ENCODE peak calls at places on chromosomes 4 and X, in nine cellular contexts. I is Karpas-422; R is aorta; W is kidney; D is CD8-positive, alpha-beta memory T cell; O is lung; U is fibroblast of lung; X is left lung; B is testis. Z is an unnamed sample.
A peak's percentile ranks its signal among the peaks of the same experiment; 100 is the strongest.

GRCh38 chrX:40380649-40381488 is 199.9 kb upstream of the ATP6AP2 start:
- DNase-seq in I (no peak), O (no peak), U (no peak), B (peak; percentile 16), D (no peak), W (no peak), X (no peak), R (no peak), Z (no peak)

GRCh38 chrX:134880866-134881265 is 109.9 kb upstream of the SMIM10 start:
- DNase-seq in I (no peak), R (no peak), O (no peak), X (no peak), U (peak; percentile 55), D (no peak), B (peak; percentile 15), W (no peak), Z (no peak)

GRCh38 chr4:108988514-108989195 is 225.8 kb upstream of the ETNPPL start:
- DNase-seq in B (no peak), I (no peak), X (no peak), O (no peak), W (no peak), R (no peak), U (peak; percentile 25), D (no peak), Z (no peak)

GRCh38 chrX:45322382-45322781 is 121.7 kb upstream of the DIPK2B start:
- DNase-seq in I (peak; percentile 65), B (peak; percentile 38), U (peak; percentile 75), R (peak; percentile 43), D (no peak), X (no peak), O (peak; percentile 34), W (no peak), Z (peak; percentile 35)

GRCh38 chr4:153522800-153523089 is 56.6 kb downstream of the TMEM131L start:
- DNase-seq in D (peak; percentile 29), X (no peak), W (no peak), I (no peak), O (no peak), B (no peak), U (no peak), R (no peak), Z (no peak)

GRCh38 chr4:15479089-15479912 is 9.6 kb downstream of the CC2D2A start:
- DNase-seq in I (peak; percentile 74), D (no peak), R (peak; percentile 64), U (peak; percentile 81), B (peak; percentile 68), W (peak; percentile 68), X (peak; percentile 42), O (peak; percentile 55), Z (peak; percentile 82)

GRCh38 chr4:81314196-81314896 is 99.3 kb upstream of the PRKG2 start:
- DNase-seq in I (no peak), D (no peak), X (peak; percentile 36), R (no peak), U (no peak), B (no peak), W (peak; percentile 83), O (peak; percentile 63), Z (peak; percentile 82)

GRCh38 chr4:74327751-74328150 is 19.5 kb downstream of the EPGN start:
- DNase-seq in X (no peak), W (no peak), O (no peak), D (no peak), U (peak; percentile 38), R (no peak), B (no peak), I (no peak), Z (no peak)

GRCh38 chr4:8703401-8703696 is 110.8 kb downstream of the CPZ start:
- DNase-seq in O (no peak), W (no peak), D (no peak), R (no peak), B (no peak), U (no peak), I (no peak), X (no peak), Z (no peak)

GRCh38 chr4:153514001-153514526 is 47.9 kb downstream of the TMEM131L start:
- DNase-seq in U (peak; percentile 96), I (no peak), O (no peak), R (no peak), W (no peak), B (no peak), X (no peak), D (no peak), Z (no peak)

GRCh38 chr4:24849662-24850280 is 54.4 kb downstream of the SOD3 start:
- DNase-seq in W (no peak), X (no peak), I (no peak), O (no peak), R (no peak), D (no peak), B (no peak), U (no peak), Z (no peak)

GRCh38 chr4:152014280-152014679 is 253.5 kb upstream of the GATB start:
- DNase-seq in R (no peak), D (peak; percentile 37), W (no peak), B (no peak), O (no peak), U (no peak), I (peak; percentile 53), X (no peak), Z (no peak)

DNA sequence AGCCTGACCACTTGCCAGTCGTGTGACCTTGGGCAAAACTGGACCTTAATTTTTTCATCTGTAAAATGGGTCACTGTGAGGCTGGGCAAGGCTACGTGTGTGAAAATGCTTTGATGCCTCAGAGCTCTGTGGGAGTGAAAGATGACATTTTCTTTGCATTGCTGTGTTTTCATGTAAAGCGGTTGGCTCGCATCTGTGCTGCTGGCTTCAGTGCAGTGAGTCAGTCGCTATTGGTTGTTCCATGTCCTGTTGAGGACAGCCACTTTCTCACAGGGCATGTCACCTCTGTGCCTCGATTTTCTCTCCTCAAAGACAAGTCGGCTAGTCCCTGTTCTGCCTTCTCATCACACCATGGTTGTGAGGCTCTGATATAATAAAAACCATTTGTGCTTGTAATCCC is 4.4 kb downstream of the MTMR1 start:
- DNase-seq in W (no peak), R (no peak), D (no peak), U (no peak), X (no peak), I (no peak), B (no peak), O (no peak), Z (no peak)
- H3K4me1 ChIP-seq in W (no peaks in the 10 kb centered on the region), R (no peaks in the 10 kb centered on the region), D (peaks cover 35% of the 10 kb centered on the region), U (peaks cover 3% of the 10 kb centered on the region), X (peaks cover 19% of the 10 kb centered on the region), I (peaks cover 49% of the 10 kb centered on the region), B (no peaks in the 10 kb centered on the region), O (no peaks in the 10 kb centered on the region), Z (peaks cover 5% of the 10 kb centered on the region)

DNA sequence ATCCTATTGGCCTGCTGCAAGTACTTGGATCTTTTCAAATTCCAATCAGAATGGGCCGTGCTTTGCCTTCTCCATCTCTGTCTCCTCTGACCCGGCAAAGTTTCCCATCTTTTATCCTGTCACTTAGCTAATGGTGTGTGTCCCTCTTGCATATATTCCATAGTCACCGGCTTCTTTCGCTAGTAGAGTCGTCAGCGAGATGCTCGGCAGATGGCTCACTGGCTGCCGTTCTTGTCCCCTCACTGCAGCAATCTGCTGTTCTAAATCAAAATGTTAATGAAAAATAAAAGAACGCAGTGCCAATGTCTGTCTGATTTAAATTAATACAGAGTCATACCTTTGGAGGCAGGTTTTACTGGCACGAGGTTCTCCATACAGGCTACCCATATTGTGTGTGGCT is 22.1 kb downstream of the GRIA3 start:
- DNase-seq in B (no peak), R (no peak), I (no peak), O (no peak), D (no peak), X (no peak), U (no peak), W (no peak), Z (no peak)
- H3K9me3 ChIP-seq in B (no peaks in the 10 kb centered on the region), R (no peaks in the 10 kb centered on the region), I (no peaks in the 10 kb centered on the region), O (no peaks in the 10 kb centered on the region), D (no peaks in the 10 kb centered on the region), X (no peaks in the 10 kb centered on the region), U (no peaks in the 10 kb centered on the region), W (no peaks in the 10 kb centered on the region), Z (no peaks in the 10 kb centered on the region)

DNA sequence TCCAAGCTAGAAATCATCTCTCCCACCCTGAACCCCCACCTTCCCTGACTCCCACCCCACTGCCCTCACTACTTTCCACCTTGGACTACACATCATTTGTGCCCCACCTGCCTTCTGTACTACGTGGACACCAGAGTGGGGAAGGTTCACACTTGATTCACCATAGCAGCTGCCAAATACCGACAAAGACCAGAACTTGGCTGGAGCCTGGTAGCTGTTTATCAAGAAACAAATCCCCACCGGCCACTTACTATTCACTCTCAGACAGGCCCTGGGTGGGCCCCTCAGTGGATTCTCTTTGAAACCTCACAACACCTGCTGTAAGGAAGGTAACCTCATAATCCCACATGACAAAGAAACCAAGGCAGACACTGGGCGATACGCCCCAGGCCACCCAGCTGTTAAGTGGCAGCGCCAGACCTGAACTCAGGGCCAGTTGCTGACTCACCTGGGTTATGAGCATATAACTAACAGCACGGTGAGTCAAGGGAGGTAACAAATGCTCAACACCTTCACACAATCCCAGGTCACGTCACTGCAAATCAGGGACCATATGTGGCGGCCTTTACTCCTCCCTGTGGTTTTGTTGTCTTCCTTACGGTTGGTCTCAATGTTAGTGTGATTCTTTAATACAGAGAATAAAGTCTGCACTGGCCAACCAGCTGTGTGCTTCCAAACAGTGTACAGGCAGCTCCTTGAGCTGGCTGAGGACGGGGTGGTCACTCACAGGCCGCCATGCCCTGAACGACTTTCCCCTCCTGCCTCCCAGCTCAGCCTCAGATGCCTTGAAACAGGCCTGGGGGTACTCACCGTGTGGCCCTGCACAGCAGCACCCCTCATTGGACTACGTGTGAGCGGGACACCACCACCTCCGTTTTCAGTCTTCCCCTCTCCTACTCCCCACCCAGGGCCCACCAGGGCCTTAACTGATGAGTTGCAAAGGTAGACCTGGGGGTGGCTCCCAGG is 7.5 kb downstream of the WDR1 start:
- DNase-seq in B (no peak), O (no peak), R (no peak), I (no peak), D (peak; percentile 44), U (peak; percentile 68), X (no peak), W (peak; percentile 55), Z (no peak)
- H3K4me3 ChIP-seq in B (no peak overlapping the region), O (no peak overlapping the region), R (no peak overlapping the region), I (no peak overlapping the region), D (peak overlapping the region; percentile 11), U (no peak overlapping the region), X (no peak overlapping the region), W (no peak overlapping the region), Z (no peak overlapping the region)

GRCh38 chrX:2707334-2707760 is 16.3 kb downstream of the CD99 start:
- DNase-seq in I (peak; percentile 81), W (peak; percentile 82), O (peak; percentile 55), B (peak; percentile 65), X (peak; percentile 61), D (peak; percentile 37), R (peak; percentile 79), U (peak; percentile 81), Z (peak; percentile 45)

GRCh38 chrX:2703991-2704369 is 12.9 kb downstream of the CD99 start:
- DNase-seq in O (no peak), R (no peak), B (peak; percentile 74), D (no peak), U (peak; percentile 77), W (no peak), I (peak; percentile 16), X (no peak), Z (no peak)

GRCh38 chrX:2708016-2708415 is 16.9 kb downstream of the CD99 start:
- DNase-seq in B (no peak), X (no peak), R (no peak), W (no peak), D (no peak), U (no peak), O (no peak), I (peak; percentile 48), Z (no peak)

GRCh38 chrX:2705461-2705860 is 14.4 kb downstream of the CD99 start:
- DNase-seq in O (no peak), W (no peak), U (no peak), X (no peak), R (no peak), I (no peak), D (no peak), B (no peak), Z (no peak)

GRCh38 chrX:2705036-2705435 is 13.9 kb downstream of the CD99 start:
- DNase-seq in U (peak; percentile 54), X (no peak), W (peak; percentile 21), B (peak; percentile 61), R (no peak), D (no peak), O (no peak), I (peak; percentile 27), Z (no peak)
- H3K4me1 ChIP-seq in U (peaks cover 37% of the 10 kb centered on the region), X (peaks cover 96% of the 10 kb centered on the region), W (peaks cover 11% of the 10 kb centered on the region), B (peaks cover 82% of the 10 kb centered on the region), R (no peaks in the 10 kb centered on the region), D (peaks cover 88% of the 10 kb centered on the region), O (peaks cover 61% of the 10 kb centered on the region), I (peaks cover 58% of the 10 kb centered on the region), Z (peaks cover 23% of the 10 kb centered on the region)

Z was measured in Caco-2.